ENCODE peak calls at places on chromosomes 16 and 17, in four cellular contexts. T is IMR-90, Q is mesendoderm, M is H9. W is an unnamed sample.

GRCh38 chr17:51257150-51258081 is 2.4 kb downstream of the MBTD1 start:
- DNase-seq in Q (no peak), T (no peak), M (no peak), W (no peak)

GRCh38 chr16:11797957-11798299 is 870 bp upstream of the ZC3H7A start:
- DNase-seq in T (no peak), Q (no peak), M (no peak), W (no peak)

GRCh38 chr16:28974007-28974436 is 556 bp upstream of the SPNS1 start:
- DNase-seq in Q (peak; percentile 85), M (peak; percentile 70), T (peak; percentile 65), W (peak; percentile 15)

GRCh38 chr17:80725532-80725931 is 180.9 kb downstream of the RPTOR start:
- DNase-seq in M (no peak), Q (no peak), T (no peak), W (no peak)

GRCh38 chr17:82358467-82359350 is at the start of gene TEX19:
- DNase-seq in M (peak; percentile 62), Q (peak; percentile 98), T (no peak), W (no peak)

GRCh38 chr16:21150375-21151001 is at the start of gene DNAH3:
- DNase-seq in Q (no peak), M (no peak), T (no peak), W (no peak)

GRCh38 chr16:57871457-57871856 is 69.2 kb upstream of the KIFC3 start:
- DNase-seq in Q (no peak), M (no peak), T (peak; percentile 76), W (no peak)

GRCh38 chr17:59406278-59406677 is 74.8 kb downstream of the YPEL2 start:
- DNase-seq in Q (no peak), M (no peak), T (no peak), W (no peak)

DNA sequence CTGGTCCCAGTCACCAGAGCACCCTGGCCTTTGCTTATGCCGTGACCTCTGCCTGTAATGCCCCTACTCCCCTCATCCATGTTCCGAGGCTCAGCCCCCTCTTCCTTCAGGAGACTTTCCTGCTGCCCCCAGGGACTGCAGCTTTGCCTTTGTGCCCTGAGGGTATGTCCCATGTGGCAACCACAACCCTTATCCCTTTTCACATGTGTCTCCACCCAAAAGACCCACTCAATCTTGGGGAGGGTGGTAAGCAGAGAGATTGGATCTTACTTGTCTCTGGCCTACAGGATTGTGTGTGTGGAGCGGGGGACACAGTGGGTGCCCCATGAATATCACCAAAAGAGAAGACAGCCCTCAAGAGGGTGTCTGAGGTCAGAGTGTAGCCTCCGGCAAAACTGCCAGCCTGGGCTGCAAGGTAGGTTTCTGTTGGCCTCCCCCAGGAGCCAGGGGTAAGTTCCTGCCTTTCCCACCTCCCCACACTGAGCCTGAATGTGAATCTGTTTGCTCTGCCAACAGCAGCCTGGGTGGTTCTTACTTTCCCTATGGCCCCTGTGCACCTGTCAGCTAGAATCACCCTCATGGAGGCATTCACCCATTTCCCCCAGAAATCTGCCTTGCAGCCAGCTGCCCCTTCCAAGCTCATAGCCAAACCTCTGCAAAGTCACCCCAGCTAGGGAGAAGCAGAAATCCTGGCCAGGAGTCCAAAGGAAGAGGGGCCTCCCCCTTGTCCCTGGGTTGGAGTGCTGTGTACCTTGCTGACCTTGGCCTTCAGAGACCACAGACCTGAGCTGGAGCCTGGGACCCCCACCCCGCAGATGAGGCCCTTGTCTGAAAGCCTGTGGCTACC is 11.5 kb upstream of the C17orf113 start:
- DNase-seq in Q (no peak), M (no peak), T (no peak), W (no peak)
- H4K5ac ChIP-seq in Q (no peak overlapping the region), M (no peak overlapping the region), T (no peak overlapping the region), W (no peak overlapping the region)

GRCh38 chr17:9239821-9240658 is 218.7 kb downstream of the NTN1 start:
- DNase-seq in T (peak; percentile 39), Q (peak; percentile 76), M (peak; percentile 83), W (no peak)
- H3K4ac ChIP-seq in T (peak overlapping the region; percentile 74), Q (no peak overlapping the region), M (no peak overlapping the region), W (no peak overlapping the region)

GRCh38 chr16:74574146-74574545 is 32.8 kb downstream of the GLG1 start:
- DNase-seq in M (no peak), T (no peak), Q (no peak), W (no peak)
- H3K56ac ChIP-seq in M (no peak overlapping the region), T (no peak overlapping the region), Q (no peak overlapping the region), W (no peak overlapping the region)

GRCh38 chr17:22503322-22503899 is 811.1 kb downstream of the KCNJ18 start:
- DNase-seq in M (no peak), T (no peak), Q (no peak), W (no peak)

GRCh38 chr17:22507823-22508222 is 815.5 kb downstream of the KCNJ18 start:
- DNase-seq in T (no peak), M (no peak), Q (no peak), W (no peak)

GRCh38 chr17:22506231-22506630 is 813.9 kb downstream of the KCNJ18 start:
- DNase-seq in Q (no peak), M (no peak), T (no peak), W (no peak)

GRCh38 chr17:22505660-22506059 is 813.3 kb downstream of the KCNJ18 start:
- DNase-seq in Q (no peak), M (no peak), T (no peak), W (no peak)

DNA sequence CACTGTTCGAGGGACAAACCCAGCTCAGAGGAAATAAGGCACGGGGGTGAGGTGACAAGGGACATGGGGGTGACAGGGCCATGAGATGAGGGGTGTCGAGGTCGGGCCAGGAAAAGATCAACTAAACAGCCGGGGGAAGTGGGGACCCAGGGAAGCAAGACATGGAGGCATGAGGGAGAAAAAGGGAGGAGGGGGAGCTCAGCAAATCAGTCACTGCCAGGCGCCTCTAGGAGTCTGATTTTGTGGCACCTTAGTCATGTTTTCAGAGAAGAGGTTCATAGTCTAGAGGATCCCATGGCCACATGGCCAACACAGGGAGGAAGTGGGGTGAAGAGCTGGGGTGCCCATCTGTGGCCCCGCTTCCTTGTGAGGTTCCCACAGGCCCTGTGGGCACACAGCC is 814.5 kb downstream of the KCNJ18 start:
- DNase-seq in Q (no peak), M (no peak), T (no peak), W (no peak)
- H4K5ac ChIP-seq in Q (no peak overlapping the region), M (no peak overlapping the region), T (no peak overlapping the region), W (no peak overlapping the region)

GRCh38 chr16:85515830-85516397 is 97.2 kb upstream of the GSE1 start:
- DNase-seq in T (no peak), M (no peak), Q (no peak), W (no peak)

GRCh38 chr16:85515319-85515745 is 97.8 kb upstream of the GSE1 start:
- DNase-seq in T (no peak), Q (no peak), M (no peak), W (no peak)

GRCh38 chr16:85513649-85514048 is 99.5 kb upstream of the GSE1 start:
- DNase-seq in M (no peak), Q (no peak), T (no peak), W (no peak)

GRCh38 chr16:85514295-85514600 is 98.9 kb upstream of the GSE1 start:
- DNase-seq in Q (no peak), T (peak; percentile 68), M (no peak), W (no peak)

GRCh38 chr16:85514601-85515318 is 98.4 kb upstream of the GSE1 start:
- DNase-seq in Q (peak; percentile 74), T (peak; percentile 92), M (no peak), W (no peak)
- H3K4ac ChIP-seq in Q (no peak overlapping the region), T (peak overlapping the region; percentile 96), M (no peak overlapping the region), W (no peak overlapping the region)

GRCh38 chr17:78707923-78708322 is 74.2 kb downstream of the CYTH1 start:
- DNase-seq in Q (no peak), M (no peak), T (no peak), W (no peak)
- H3K56ac ChIP-seq in Q (no peak overlapping the region), M (no peak overlapping the region), T (no peak overlapping the region), W (no peak overlapping the region)

DNA sequence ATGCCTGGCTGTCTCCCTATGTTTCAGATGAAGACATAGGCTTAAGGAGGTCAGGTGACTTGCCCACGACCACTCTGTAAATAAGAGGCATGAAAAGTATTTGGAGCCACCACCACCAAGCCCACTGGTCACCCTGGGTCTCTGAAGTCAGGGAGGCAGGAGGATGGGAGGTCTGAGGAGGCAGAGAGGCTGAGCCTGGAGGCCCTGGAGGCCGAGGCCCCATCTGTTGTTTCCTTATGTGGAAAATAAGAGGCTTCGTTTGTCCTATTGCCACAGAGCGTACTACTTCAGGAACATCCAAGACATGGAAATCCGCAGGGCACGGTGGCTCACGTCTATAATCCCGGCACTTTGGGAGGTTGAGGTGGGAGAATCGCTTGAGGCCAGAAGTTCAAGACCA is 4.8 kb upstream of the STH start:
- DNase-seq in Q (no peak), M (no peak), T (no peak), W (no peak)
- H4K5ac ChIP-seq in Q (no peak overlapping the region), M (no peak overlapping the region), T (no peak overlapping the region), W (no peak overlapping the region)

W was measured in H1.